ENCODE peak calls at places on chromosomes 2 and 18, in four cellular contexts. Q is pancreas; V is left ventricle myocardium inferior; N is stimulated activated CD4-positive, alpha-beta T cell treated with anti-CD3 and anti-CD28 coated beads, Interleukin-15, amount 100 ng/mL, for 1 hour. X is an unnamed sample.

GRCh38 chr2:91442246-91442905 is 2750.9 kb downstream of the RPIA start:
- DNase-seq in Q (peak), V (peak), N (peak), X (no peak)

GRCh38 chr2:60849165-60849564 is 32.2 kb upstream of the REL start:
- DNase-seq in Q (no peak), V (no peak), N (no peak), X (peak)

GRCh38 chr2:238462782-238463396 is 36.2 kb downstream of the ASB1 start:
- DNase-seq in Q (no peak), V (no peak), N (no peak), X (peak)

GRCh38 chr18:57249109-57249508 is 102.2 kb downstream of the BOD1L2 start:
- DNase-seq in Q (no peak), V (no peak), N (no peak), X (no peak)

GRCh38 chr2:190755796-190756415 is 107.0 kb downstream of the NAB1 start:
- DNase-seq in Q (no peak), V (no peak), N (no peak), X (no peak)

GRCh38 chr18:58117685-58118403 is 73.8 kb downstream of the NEDD4L start:
- DNase-seq in Q (peak), V (no peak), N (no peak), X (peak)

GRCh38 chr2:219552382-219553167 is 8.7 kb downstream of the TMEM198 start:
- DNase-seq in Q (peak), V (peak), N (peak), X (peak)

GRCh38 chr2:102099536-102100293 is 42.8 kb upstream of the IL1R1 start:
- DNase-seq in Q (no peak), V (no peak), N (no peak), X (no peak)

GRCh38 chr18:67402543-67402942 is 114.0 kb downstream of the DSEL start:
- DNase-seq in Q (no peak), V (no peak), N (no peak), X (no peak)

X was measured in erythroblast.